ENCODE peak calls at places on chromosomes 7 and 10, in seven cellular contexts. N is GM03348; Q is left lung; J is activated CD8-positive, alpha-beta memory T cell treated with anti-CD3 and anti-CD28 coated beads for 4 hours; E is stimulated activated CD8-positive, alpha-beta memory T cell treated with anti-CD3 and anti-CD28 coated beads, Interleukin-7, amount 100 ng/mL, for 48 hours; O is CD8-positive, alpha-beta memory T cell; I is COR-L47. U is an unnamed sample.

GRCh38 chr7:74009719-74010118 is 18.3 kb upstream of the ELN start:
- DNase-seq in N (no peak), Q (no peak), J (no peak), E (no peak), O (no peak), I (no peak), U (no peak)

GRCh38 chr10:46229144-46229563 is 57.6 kb upstream of the ANTXRL start:
- DNase-seq in N (no peak), Q (no peak), J (no peak), E (no peak), O (no peak), I (no peak), U (no peak)

GRCh38 chr7:101612885-101613490 is 16.1 kb downstream of the MYL10 start:
- DNase-seq in N (no peak), Q (no peak), J (no peak), E (no peak), O (no peak), I (no peak), U (no peak)

GRCh38 chr7:134750083-134751062 is 29.1 kb upstream of the CALD1 start:
- DNase-seq in N (peak), Q (no peak), J (peak), E (peak), O (peak), I (no peak), U (peak)

GRCh38 chr10:100882681-100883321 is 30.0 kb upstream of the SLF2 start:
- DNase-seq in N (peak), Q (no peak), J (no peak), E (no peak), O (no peak), I (no peak), U (no peak)

GRCh38 chr10:79360499-79361342 is 13.5 kb downstream of the PPIF start:
- DNase-seq in N (no peak), Q (no peak), J (no peak), E (no peak), O (no peak), I (no peak), U (no peak)

GRCh38 chr7:77813180-77813579 is 14.6 kb downstream of the PHTF2 start:
- DNase-seq in N (no peak), Q (no peak), J (no peak), E (no peak), O (no peak), I (no peak), U (no peak)

GRCh38 chr10:13685885-13686284 is 99.1 kb downstream of the PRPF18 start:
- DNase-seq in N (no peak), Q (no peak), J (no peak), E (no peak), O (no peak), I (no peak), U (no peak)

GRCh38 chr7:91918356-91918755 is 22.3 kb upstream of the AKAP9 start:
- DNase-seq in N (no peak), Q (no peak), J (no peak), E (no peak), O (no peak), I (no peak), U (no peak)

GRCh38 chr7:94314526-94314925 is 80.2 kb upstream of the COL1A2 start:
- DNase-seq in N (no peak), Q (no peak), J (no peak), E (no peak), O (no peak), I (no peak), U (no peak)

GRCh38 chr7:80515298-80515697 is 3.4 kb upstream of the GNAT3 start:
- DNase-seq in N (no peak), Q (no peak), J (no peak), E (no peak), O (no peak), I (no peak), U (no peak)

GRCh38 chr10:17200035-17200884 is 1.2 kb downstream of the TRDMT1 start:
- DNase-seq in N (no peak), Q (no peak), J (no peak), E (no peak), O (no peak), I (no peak), U (no peak)

GRCh38 chr7:80014507-80014906 is 120.1 kb upstream of the GNAI1 start:
- DNase-seq in N (peak), Q (no peak), J (no peak), E (no peak), O (no peak), I (no peak), U (no peak)